ENCODE peak calls at places on chromosomes 12 and 14, in five cellular contexts. Y, E, D, H and B are unnamed samples.

GRCh38 chr14:102929349-102930137 is 7.1 kb downstream of the AMN start:
- DNase-seq in Y (no peak), E (no peak), D (no peak), H (no peak), B (no peak)

GRCh38 chr14:34059925-34060746 is 109.3 kb upstream of the EGLN3 start:
- DNase-seq in Y (peak), E (peak), D (peak), H (peak), B (peak)

GRCh38 chr14:105261781-105262180 is 13.4 kb downstream of the BTBD6 start:
- DNase-seq in Y (no peak), E (no peak), D (no peak), H (no peak), B (no peak)

GRCh38 chr12:12230275-12230674 is 36.6 kb downstream of the LRP6 start:
- DNase-seq in Y (no peak), E (no peak), D (no peak), H (no peak), B (no peak)

GRCh38 chr12:1935242-1935641 is 16.8 kb upstream of the CACNA2D4 start:
- DNase-seq in Y (no peak), E (no peak), D (no peak), H (peak), B (no peak)

GRCh38 chr14:73462078-73462715 is 3.9 kb upstream of the NUMB start:
- DNase-seq in Y (no peak), E (peak), D (no peak), H (no peak), B (peak)

GRCh38 chr12:27226319-27226984 is 17.6 kb upstream of the STK38L start:
- DNase-seq in Y (no peak), E (no peak), D (no peak), H (no peak), B (peak)

GRCh38 chr14:59576332-59577294 is at the start of gene CCDC175:
- DNase-seq in Y (peak), E (peak), D (peak), H (peak), B (peak)

GRCh38 chr12:15152456-15152855 is 68.8 kb downstream of the RERG start:
- DNase-seq in Y (no peak), E (peak), D (no peak), H (no peak), B (no peak)

GRCh38 chr14:92866181-92866752 is 56.7 kb upstream of the CHGA start:
- DNase-seq in Y (no peak), E (no peak), D (no peak), H (no peak), B (no peak)

GRCh38 chr14:77007975-77008421 is 20.5 kb downstream of the IRF2BPL start:
- DNase-seq in Y (no peak), E (no peak), D (peak), H (no peak), B (no peak)

GRCh38 chr14:21771671-21772070 is 98.1 kb upstream of the OR4E1 start:
- DNase-seq in Y (no peak), E (no peak), D (no peak), H (no peak), B (no peak)

GRCh38 chr14:47278233-47278842 is 397.1 kb downstream of the MDGA2 start:
- DNase-seq in Y (peak), E (peak), D (no peak), H (peak), B (peak)

GRCh38 chr14:76169776-76170175 is 18.1 kb downstream of the GPATCH2L start:
- DNase-seq in Y (no peak), E (no peak), D (no peak), H (no peak), B (no peak)

GRCh38 chr12:94100990-94101901 is 47.1 kb upstream of the PLXNC1 start:
- DNase-seq in Y (peak), E (peak), D (peak), H (peak), B (peak)

GRCh38 chr12:43208221-43208620 is 343.8 kb downstream of the ADAMTS20 start:
- DNase-seq in Y (no peak), E (no peak), D (no peak), H (no peak), B (no peak)

GRCh38 chr12:94027561-94027960 is 120.8 kb upstream of the PLXNC1 start:
- DNase-seq in Y (no peak), E (no peak), D (no peak), H (no peak), B (no peak)

GRCh38 chr14:61290686-61291085 is 9.5 kb upstream of the TMEM30B start:
- DNase-seq in Y (no peak), E (no peak), D (no peak), H (no peak), B (no peak)

GRCh38 chr12:50690923-50691322 is 73.0 kb upstream of the ATF1 start:
- DNase-seq in Y (no peak), E (no peak), D (no peak), H (no peak), B (peak)

GRCh38 chr14:94153750-94154350 is 20.3 kb upstream of the PPP4R4 start:
- DNase-seq in Y (no peak), E (no peak), D (no peak), H (no peak), B (no peak)

GRCh38 chr14:44040561-44040960 is 466.5 kb downstream of the FSCB start:
- DNase-seq in Y (no peak), E (no peak), D (no peak), H (no peak), B (no peak)

GRCh38 chr12:123941000-123941399 is 31.6 kb downstream of the CCDC92 start:
- DNase-seq in Y (no peak), E (no peak), D (no peak), H (no peak), B (no peak)

GRCh38 chr14:20811994-20812393 is 9.3 kb upstream of the RNASE1 start:
- DNase-seq in Y (no peak), E (no peak), D (no peak), H (no peak), B (peak)

GRCh38 chr14:105138021-105138541 is 30.5 kb downstream of the JAG2 start:
- DNase-seq in Y (no peak), E (no peak), D (no peak), H (no peak), B (peak)

GRCh38 chr12:118188690-118189371 is 52.9 kb downstream of the PEBP1 start:
- DNase-seq in Y (no peak), E (no peak), D (peak), H (no peak), B (peak)

GRCh38 chr12:59036973-59037807 is 116.9 kb upstream of the LRIG3 start:
- DNase-seq in Y (no peak), E (no peak), D (no peak), H (no peak), B (no peak)

GRCh38 chr12:124233041-124233836 is 61.7 kb upstream of the RFLNA start:
- DNase-seq in Y (no peak), E (peak), D (no peak), H (no peak), B (no peak)

GRCh38 chr12:7142057-7142644 is 12.0 kb downstream of the CLSTN3 start:
- DNase-seq in Y (peak), E (peak), D (no peak), H (peak), B (no peak)